ENCODE peak calls at places on chromosomes 11 and 22, in four cellular contexts. C, L, B and M are unnamed samples.
A peak's percentile ranks its signal among the peaks of the same experiment; 100 is the strongest.

GRCh38 chr11:6943131-6943530 is 16.9 kb downstream of the ZNF215 start:
- DNase-seq in C (no peak), L (no peak), B (no peak), M (no peak)

GRCh38 chr11:126465573-126466287 is 110.2 kb downstream of the ST3GAL4 start:
- DNase-seq in C (no peak), L (no peak), B (no peak), M (peak; percentile 97)

GRCh38 chr11:108933630-108934029 is 268.8 kb downstream of the DDX10 start:
- DNase-seq in C (peak; percentile 56), L (no peak), B (no peak), M (no peak)

GRCh38 chr11:129644326-129644725 is 171.3 kb upstream of the TMEM45B start:
- DNase-seq in C (no peak), L (no peak), B (peak; percentile 30), M (no peak)

GRCh38 chr22:49861642-49862407 is 8.2 kb downstream of the ZBED4 start:
- DNase-seq in C (no peak), L (no peak), B (no peak), M (no peak)

GRCh38 chr11:41950470-41951143 is 491.2 kb upstream of the LRRC4C start:
- DNase-seq in C (no peak), L (no peak), B (no peak), M (peak; percentile 14)

GRCh38 chr11:132987936-132988335 is 544.4 kb downstream of the OPCML start:
- DNase-seq in C (no peak), L (no peak), B (no peak), M (no peak)

GRCh38 chr22:17159504-17159951 is 451 bp upstream of the HDHD5 start:
- DNase-seq in C (no peak), L (no peak), B (peak; percentile 64), M (no peak)

GRCh38 chr11:2092956-2093412 is 46.2 kb downstream of the IGF2 start:
- DNase-seq in C (peak; percentile 13), L (peak; percentile 95), B (peak; percentile 95), M (peak; percentile 45)

GRCh38 chr22:44625981-44626687 is 75.9 kb upstream of the PRR5 start:
- DNase-seq in C (peak; percentile 58), L (peak; percentile 77), B (peak; percentile 35), M (peak; percentile 60)

GRCh38 chr11:17471501-17471900 is 5.1 kb downstream of the ABCC8 start:
- DNase-seq in C (no peak), L (no peak), B (no peak), M (no peak)

DNA sequence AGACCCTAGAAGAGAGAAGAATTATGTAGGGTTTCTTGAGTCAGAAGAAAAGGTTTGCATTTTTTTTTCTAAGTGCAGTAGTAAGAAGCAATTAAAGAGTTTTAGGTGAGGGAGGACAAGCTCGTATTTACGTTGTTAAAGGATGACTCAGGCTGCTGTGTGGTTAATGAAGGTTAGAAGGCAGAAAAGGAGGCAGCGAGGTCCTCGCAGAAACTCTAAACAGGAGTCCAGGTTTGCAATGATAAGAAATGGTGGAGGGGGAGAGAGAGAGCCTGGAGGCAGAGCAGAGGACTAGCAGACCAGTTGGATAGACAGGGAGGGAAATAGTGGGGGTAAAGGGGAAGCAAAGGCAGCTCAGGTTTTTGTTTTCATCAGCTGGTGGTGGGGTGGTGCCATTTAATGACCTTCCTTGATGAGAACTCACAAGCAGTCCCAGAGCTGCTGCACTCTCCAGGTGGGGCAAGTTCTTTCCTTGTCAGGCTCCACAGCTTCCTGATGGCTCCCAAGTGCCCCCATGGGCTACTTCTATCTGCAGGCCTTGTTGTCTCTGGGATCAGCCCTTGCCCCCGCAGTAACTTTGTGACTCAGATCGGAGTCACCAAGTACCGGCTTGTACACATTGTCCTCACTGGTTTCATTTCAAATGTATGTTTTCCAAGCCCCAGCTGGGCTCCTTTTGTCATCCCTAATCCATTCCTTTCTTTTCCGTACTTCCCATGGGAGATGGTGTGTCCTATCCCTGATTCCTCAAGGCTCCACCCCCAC is 8.3 kb upstream of the INSC start:
- DNase-seq in C (no peak), L (no peak), B (peak; percentile 74), M (no peak)
- H3K4me2 ChIP-seq in C (no peak overlapping the region), L (no peak overlapping the region), B (peak overlapping the region; percentile 76), M (no peak overlapping the region)

GRCh38 chr11:3161309-3161708 is 3.8 kb downstream of the OSBPL5 start:
- DNase-seq in C (no peak), L (no peak), B (no peak), M (no peak)

GRCh38 chr11:3162410-3163240 is 2.5 kb downstream of the OSBPL5 start:
- DNase-seq in C (no peak), L (no peak), B (no peak), M (no peak)

GRCh38 chr11:3163241-3163981 is 1.7 kb downstream of the OSBPL5 start:
- DNase-seq in C (peak; percentile 58), L (peak; percentile 88), B (no peak), M (no peak)

GRCh38 chr11:3160252-3161031 is 4.7 kb downstream of the OSBPL5 start:
- DNase-seq in C (peak; percentile 37), L (no peak), B (peak; percentile 75), M (no peak)

DNA sequence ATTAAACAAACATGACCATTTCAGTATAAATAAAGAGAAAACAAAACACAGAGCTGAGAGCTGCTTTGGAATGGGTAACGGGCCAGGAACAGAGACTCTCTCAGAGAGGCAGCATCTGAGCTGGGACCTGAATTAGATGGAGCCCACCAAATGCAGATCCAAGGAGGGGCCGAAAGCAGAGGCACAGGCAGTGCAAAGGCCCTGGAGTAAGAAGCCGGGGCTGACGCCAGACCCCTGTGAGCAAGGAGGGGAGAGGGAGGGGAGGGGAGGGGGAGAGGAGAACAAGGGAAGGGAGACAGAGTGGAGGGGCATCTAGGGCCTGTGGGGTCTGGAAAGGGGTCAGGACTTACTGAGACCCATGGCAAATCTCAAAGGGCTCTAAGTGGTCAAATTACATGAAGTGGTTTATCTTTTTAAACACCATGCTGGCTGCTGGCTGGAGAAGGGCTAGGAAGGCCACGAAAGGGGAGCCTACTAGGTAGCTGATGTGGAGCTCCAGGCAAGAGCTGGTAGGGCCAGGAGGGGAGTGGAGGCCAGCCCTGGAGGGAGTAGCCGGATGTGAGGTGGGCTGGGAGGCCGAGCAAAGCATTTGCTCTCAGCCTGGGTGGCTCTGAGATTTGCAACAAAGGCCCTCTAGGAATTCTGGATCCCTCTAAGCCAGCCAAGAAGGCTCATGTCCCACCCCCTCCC is 3.2 kb downstream of the OSBPL5 start:
- DNase-seq in C (no peak), L (no peak), B (no peak), M (no peak)
- H3K4me2 ChIP-seq in C (no peak overlapping the region), L (peak overlapping the region; percentile 98), B (no peak overlapping the region), M (no peak overlapping the region)

DNA sequence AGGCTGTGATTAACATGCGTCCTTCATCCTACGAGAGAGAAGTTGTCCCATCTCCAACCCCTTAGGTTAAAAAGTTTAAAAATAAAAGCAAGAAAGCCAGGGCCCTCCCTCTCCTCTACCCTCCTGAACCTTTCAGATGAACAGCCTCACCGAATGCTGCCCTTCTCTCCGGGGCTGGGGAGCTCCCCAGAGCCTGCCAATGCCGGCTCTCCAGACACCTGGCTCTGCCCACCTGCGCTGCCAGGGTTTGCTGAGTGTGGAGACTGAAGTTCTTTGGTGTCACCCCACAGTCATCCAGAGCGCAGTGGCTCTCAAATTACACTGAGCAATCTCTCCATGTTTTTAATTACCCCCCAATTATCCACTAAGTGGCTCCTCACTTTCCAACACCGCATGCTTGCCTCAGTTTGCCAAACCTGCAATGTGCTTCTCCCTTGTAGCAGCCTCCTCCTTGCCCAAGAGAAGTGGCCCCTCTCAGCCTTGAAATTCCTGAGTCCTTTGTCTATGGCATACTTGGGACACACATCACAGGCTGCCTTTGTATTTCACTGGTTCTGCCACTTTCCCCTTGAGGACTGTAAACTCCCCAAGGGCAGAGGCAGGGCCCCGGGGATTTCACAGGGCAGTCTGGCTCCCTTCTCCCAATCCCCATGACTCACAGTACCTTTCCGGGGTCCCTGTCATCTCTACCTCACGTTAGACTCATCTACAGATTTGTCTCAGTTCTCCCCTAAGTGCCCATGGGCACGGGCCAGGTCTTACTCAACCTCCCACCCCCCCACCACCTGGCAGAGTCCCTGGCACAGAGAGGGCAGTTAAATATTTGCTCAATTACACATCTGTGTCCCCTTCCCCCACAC is 2.0 kb downstream of the MYH9 start:
- DNase-seq in C (peak; percentile 73), L (peak; percentile 26), B (peak; percentile 93), M (peak; percentile 82)
- H3K4me2 ChIP-seq in C (peak overlapping the region; percentile 66), L (peak overlapping the region; percentile 74), B (peak overlapping the region; percentile 94), M (peak overlapping the region; percentile 93)

GRCh38 chr11:125401235-125401634 is 94.8 kb downstream of the FEZ1 start:
- DNase-seq in C (no peak), L (no peak), B (no peak), M (no peak)
- H3K4me2 ChIP-seq in C (no peak overlapping the region), L (no peak overlapping the region), B (no peak overlapping the region), M (no peak overlapping the region)

GRCh38 chr11:106656646-106657045 is 361.6 kb downstream of the GUCY1A2 start:
- DNase-seq in C (no peak), L (no peak), B (peak; percentile 3), M (no peak)
- H3K4me2 ChIP-seq in C (no peak overlapping the region), L (no peak overlapping the region), B (no peak overlapping the region), M (no peak overlapping the region)

GRCh38 chr11:23903044-23903704 is 593.7 kb upstream of the LUZP2 start:
- DNase-seq in C (peak; percentile 32), L (no peak), B (peak; percentile 75), M (no peak)
- H3K4me2 ChIP-seq in C (no peak overlapping the region), L (no peak overlapping the region), B (peak overlapping the region; percentile 15), M (no peak overlapping the region)

GRCh38 chr11:63920126-63920869 is 3.3 kb upstream of the RCOR2 start:
- DNase-seq in C (peak; percentile 39), L (no peak), B (no peak), M (no peak)
- H3K4me2 ChIP-seq in C (no peak overlapping the region), L (no peak overlapping the region), B (no peak overlapping the region), M (no peak overlapping the region)